ENCODE peak calls at places on chromosome 1, in five cellular contexts. I, T, X, M and W are unnamed samples. For H3K4me1, the result is how much of the 10 kb centered on the place peaks cover.

GRCh38 chr1:1355376-1355775 is 3.0 kb downstream of the MXRA8 start:
- DNase-seq in I (no peak), T (no peak), X (peak), M (peak), W (peak)

GRCh38 chr1:185017338-185017737 is 28.0 kb upstream of the RNF2 start:
- DNase-seq in I (no peak), T (peak), X (peak), M (no peak), W (no peak)

GRCh38 chr1:202505356-202505755 is 156.9 kb downstream of the PPP1R12B start:
- DNase-seq in I (peak), T (no peak), X (no peak), M (no peak), W (peak)

GRCh38 chr1:87274851-87275250 is 53.8 kb upstream of the LMO4 start:
- DNase-seq in I (no peak), T (no peak), X (no peak), M (no peak), W (no peak)

GRCh38 chr1:204915856-204916485 is 45.3 kb downstream of the NFASC start:
- DNase-seq in I (no peak), T (no peak), X (no peak), M (no peak), W (no peak)

GRCh38 chr1:36369061-36369470 is 16.7 kb downstream of the STK40 start:
- DNase-seq in I (peak), T (peak), X (peak), M (peak), W (peak)

GRCh38 chr1:50873458-50874187 is 86.4 kb downstream of the FAF1 start:
- DNase-seq in I (peak), T (peak), X (peak), M (no peak), W (peak)

GRCh38 chr1:6278263-6278662 is 17.4 kb upstream of the GPR153 start:
- DNase-seq in I (no peak), T (no peak), X (no peak), M (no peak), W (no peak)

GRCh38 chr1:147292012-147292411 is 49.5 kb downstream of the CHD1L start:
- DNase-seq in I (no peak), T (no peak), X (no peak), M (no peak), W (peak)

GRCh38 chr1:112722601-112723510 is 7.7 kb upstream of the PPM1J start:
- DNase-seq in I (no peak), T (no peak), X (no peak), M (no peak), W (peak)

GRCh38 chr1:100347009-100347966 is 5.0 kb upstream of the CDC14A start:
- DNase-seq in I (no peak), T (no peak), X (peak), M (no peak), W (peak)

GRCh38 chr1:203320546-203321272 is 15.4 kb downstream of the BTG2 start:
- DNase-seq in I (no peak), T (no peak), X (no peak), M (no peak), W (peak)

GRCh38 chr1:116127123-116127847 is 16.1 kb downstream of the MAB21L3 start:
- DNase-seq in I (no peak), T (no peak), X (no peak), M (no peak), W (no peak)

GRCh38 chr1:178088651-178089050 is 5.3 kb upstream of the RASAL2 start:
- DNase-seq in I (no peak), T (no peak), X (no peak), M (no peak), W (no peak)

GRCh38 chr1:39737546-39738169 is 1.0 kb upstream of the PPIE start:
- DNase-seq in I (no peak), T (no peak), X (no peak), M (no peak), W (no peak)

GRCh38 chr1:205934788-205935187 is 8.5 kb downstream of the SLC26A9 start:
- DNase-seq in I (no peak), T (no peak), X (peak), M (no peak), W (no peak)

GRCh38 chr1:12435639-12436344 is 182.2 kb downstream of the DHRS3 start:
- DNase-seq in I (no peak), T (no peak), X (no peak), M (no peak), W (no peak)

GRCh38 chr1:156413310-156414246 is 44.6 kb downstream of the RHBG start:
- DNase-seq in I (no peak), T (no peak), X (no peak), M (no peak), W (no peak)

GRCh38 chr1:151989131-151989868 is 4.4 kb downstream of the S100A10 start:
- DNase-seq in I (peak), T (no peak), X (peak), M (no peak), W (peak)

GRCh38 chr1:212607924-212608208 is 695 bp upstream of the ATF3 start:
- DNase-seq in I (no peak), T (no peak), X (no peak), M (no peak), W (no peak)

GRCh38 chr1:156407344-156407743 is 38.3 kb downstream of the RHBG start:
- DNase-seq in I (no peak), T (no peak), X (no peak), M (no peak), W (no peak)

GRCh38 chr1:118989878-118990378 is 1.8 kb upstream of the TBX15 start:
- DNase-seq in I (no peak), T (no peak), X (no peak), M (no peak), W (no peak)

GRCh38 chr1:170664283-170664827 is 424 bp downstream of the PRRX1 start:
- DNase-seq in I (no peak), T (peak), X (no peak), M (peak), W (no peak)
- H3K4me3 ChIP-seq in I (peak), T (peak), X (no peak), M (peak), W (peak)

GRCh38 chr1:9324246-9325096 is 31.8 kb downstream of the SPSB1 start:
- DNase-seq in I (no peak), T (no peak), X (no peak), M (no peak), W (no peak)
- H3K4me1 ChIP-seq in I (under half), T (half or more), X (under half), M (under half), W (under half)

DNA sequence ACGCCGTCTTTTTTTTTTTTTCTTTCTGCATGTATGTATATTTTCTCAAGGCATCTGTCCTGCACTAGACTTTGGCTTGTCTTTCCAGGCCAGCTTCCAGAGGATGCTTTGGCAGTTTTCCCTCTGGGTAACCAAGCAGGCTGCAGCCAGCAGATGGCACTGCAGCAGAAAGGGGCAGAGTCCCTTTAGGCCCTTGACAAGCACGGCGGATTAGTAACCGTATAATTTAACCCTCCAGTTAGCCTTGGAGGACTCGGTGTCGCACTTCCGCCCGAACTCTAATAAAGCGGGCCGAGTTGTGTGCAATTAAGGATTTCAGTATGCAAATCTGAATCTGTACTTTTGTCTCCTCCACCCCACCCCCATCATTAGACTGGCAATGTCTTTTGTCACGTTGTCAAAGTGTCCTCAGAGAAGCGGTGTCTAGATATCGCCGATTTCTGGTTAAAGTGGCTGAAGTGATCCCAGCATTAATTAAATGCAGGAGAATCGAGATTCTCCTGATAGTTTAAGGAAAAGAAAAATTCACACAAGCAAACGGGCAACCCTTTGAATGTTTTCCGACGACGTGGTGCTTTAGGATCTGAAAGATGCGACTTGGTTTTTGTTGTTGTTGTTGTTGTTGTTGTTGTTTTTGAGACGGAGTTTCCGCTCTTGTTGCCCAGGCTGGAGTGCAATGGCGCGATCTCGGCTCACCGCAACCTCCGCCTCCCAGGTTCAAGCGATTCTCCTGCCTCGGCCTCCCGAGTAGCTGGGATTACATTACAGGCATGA is 1.1 kb upstream of the TMEM167B start:
- DNase-seq in I (no peak), T (peak), X (peak), M (peak), W (peak)
- TF ChIP-seq CTCF in I (peak), T (peak), X (peak), M (no peak), W (peak)

GRCh38 chr1:161763522-161764098 is 2.5 kb upstream of the ATF6 start:
- DNase-seq in I (no peak), T (peak), X (no peak), M (no peak), W (no peak)
- H3K4me3 ChIP-seq in I (no peak), T (no peak), X (no peak), M (no peak), W (no peak)

DNA sequence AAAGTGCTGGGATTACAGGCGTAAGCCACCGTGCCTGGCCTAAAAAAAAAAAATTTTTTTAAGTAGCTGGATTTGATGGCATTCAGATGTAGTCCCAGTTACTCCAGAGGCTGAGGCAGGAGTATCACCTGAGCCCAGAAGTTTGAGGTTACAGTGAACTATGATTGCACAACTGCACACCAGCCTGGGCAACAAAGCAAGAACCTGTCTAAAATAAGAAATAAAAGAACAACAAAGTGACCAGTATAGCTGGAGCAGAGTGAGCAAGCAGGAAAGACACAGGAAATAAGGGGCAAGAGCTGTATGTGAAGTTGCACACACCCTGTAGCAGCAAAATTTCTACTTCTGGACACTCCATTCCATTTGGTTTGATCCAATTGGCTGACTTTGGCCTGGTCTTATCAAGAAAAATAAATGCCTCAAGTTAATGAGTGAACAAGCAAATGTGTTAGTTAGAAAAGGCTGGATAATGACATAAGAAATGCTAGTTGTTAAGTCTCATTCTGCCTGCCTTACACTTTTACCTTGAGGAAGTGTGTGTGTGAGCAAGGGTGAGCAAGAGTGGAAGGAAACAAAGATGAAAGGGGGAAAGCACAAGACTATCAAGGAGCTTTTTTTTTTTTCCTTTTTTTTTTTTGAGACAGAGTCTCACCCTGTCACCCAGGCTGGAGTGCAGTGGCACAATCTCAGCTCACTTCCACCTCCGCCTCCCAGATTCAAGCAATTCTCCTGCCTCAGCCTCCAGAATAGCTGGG is 7.9 kb downstream of the ATP5IF1 start:
- DNase-seq in I (no peak), T (no peak), X (no peak), M (no peak), W (no peak)
- H3K4me1 ChIP-seq in I (under half), T (under half), X (under half), M (under half), W (under half)

DNA sequence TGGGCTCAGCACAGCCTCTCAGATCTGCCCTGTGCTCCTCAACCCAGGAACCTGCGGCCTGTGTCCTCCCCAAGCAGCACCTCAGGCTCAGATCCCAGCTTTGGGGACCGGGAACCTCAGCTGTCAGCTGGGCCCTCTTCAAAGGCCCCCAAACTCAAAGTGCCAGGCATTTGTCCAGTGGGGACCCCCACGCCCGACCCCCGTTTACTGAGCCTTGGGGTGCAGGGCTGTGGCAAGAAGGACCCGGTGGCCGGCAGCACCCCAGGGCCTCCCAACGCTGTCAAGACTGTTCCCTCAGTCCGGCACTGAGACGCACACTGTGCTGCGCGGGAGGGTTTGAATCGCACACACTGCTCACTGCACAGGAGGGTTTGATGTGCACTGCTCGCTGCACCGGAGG is 35.0 kb downstream of the MORN1 start:
- DNase-seq in I (no peak), T (no peak), X (no peak), M (no peak), W (no peak)
- TF ChIP-seq CTCF in I (no peak), T (no peak), X (no peak), M (no peak), W (no peak)